ENCODE peak calls at places on chromosomes 3 and 15, in four cellular contexts. M, X, J and N are unnamed samples. For H3K4me1, the result is how much of the 10 kb centered on the place peaks cover.

GRCh38 chr3:11154036-11154952 is at the start of gene HRH1:
- DNase-seq in J (no peak), X (no peak), M (no peak), N (peak)

GRCh38 chr3:23810342-23811116 is 4.8 kb downstream of the UBE2E1 start:
- DNase-seq in X (peak), M (peak), J (peak), N (peak)

GRCh38 chr3:141894524-141895176 is 18.2 kb downstream of the ATP1B3 start:
- DNase-seq in M (no peak), J (peak), X (no peak), N (no peak)

GRCh38 chr3:41716391-41716910 is 245.5 kb downstream of the ULK4 start:
- DNase-seq in M (no peak), J (no peak), X (no peak), N (no peak)

GRCh38 chr3:115469649-115470048 is 153.7 kb upstream of the GAP43 start:
- DNase-seq in X (no peak), J (no peak), M (no peak), N (no peak)

GRCh38 chr15:82936966-82937647 is 15.4 kb downstream of the HOMER2 start:
- DNase-seq in J (no peak), X (no peak), M (peak), N (no peak)

GRCh38 chr15:70867911-70868467 is 14.0 kb upstream of the LARP6 start:
- DNase-seq in J (no peak), X (no peak), M (peak), N (peak)

GRCh38 chr3:35392187-35392586 is 247.1 kb upstream of the ARPP21 start:
- DNase-seq in M (no peak), J (no peak), X (no peak), N (no peak)

GRCh38 chr3:62911531-62911930 is 36.3 kb upstream of the CADPS start:
- DNase-seq in J (no peak), X (no peak), M (no peak), N (no peak)

GRCh38 chr3:37435572-37435971 is 261.2 kb upstream of the LRRFIP2 start:
- DNase-seq in X (no peak), M (no peak), J (no peak), N (no peak)

GRCh38 chr3:134008630-134009156 is 21.0 kb downstream of the SLCO2A1 start:
- DNase-seq in X (no peak), J (no peak), M (no peak), N (no peak)

GRCh38 chr3:55891106-55891505 is 404.0 kb upstream of the WNT5A start:
- DNase-seq in X (no peak), J (no peak), M (no peak), N (no peak)

GRCh38 chr3:102410616-102411015 is 24.2 kb upstream of the ZPLD1 start:
- DNase-seq in J (no peak), M (no peak), X (no peak), N (no peak)

GRCh38 chr3:30228302-30228631 is 378.1 kb upstream of the TGFBR2 start:
- DNase-seq in J (no peak), X (no peak), M (no peak), N (no peak)

GRCh38 chr3:64867204-64867603 is 179.4 kb upstream of the ADAMTS9 start:
- DNase-seq in J (peak), X (no peak), M (no peak), N (no peak)

GRCh38 chr3:25548836-25549235 is 115.9 kb downstream of the TOP2B start:
- DNase-seq in X (no peak), J (no peak), M (no peak), N (no peak)

GRCh38 chr15:67504061-67504460 is 16.9 kb upstream of the C15orf61 start:
- DNase-seq in M (no peak), J (no peak), X (no peak), N (no peak)

GRCh38 chr3:119529883-119530282 is 29.5 kb downstream of the CD80 start:
- DNase-seq in X (no peak), M (no peak), J (no peak), N (no peak)

GRCh38 chr15:39192979-39193559 is 387.8 kb upstream of the THBS1 start:
- DNase-seq in J (no peak), X (no peak), M (no peak), N (no peak)

GRCh38 chr15:39194431-39194830 is 386.4 kb upstream of the THBS1 start:
- DNase-seq in J (no peak), M (no peak), X (no peak), N (no peak)

GRCh38 chr15:39193611-39194010 is 387.3 kb upstream of the THBS1 start:
- DNase-seq in J (no peak), M (no peak), X (no peak), N (no peak)

GRCh38 chr15:39198044-39198625 is 382.7 kb upstream of the THBS1 start:
- DNase-seq in X (no peak), J (peak), M (no peak), N (no peak)

DNA sequence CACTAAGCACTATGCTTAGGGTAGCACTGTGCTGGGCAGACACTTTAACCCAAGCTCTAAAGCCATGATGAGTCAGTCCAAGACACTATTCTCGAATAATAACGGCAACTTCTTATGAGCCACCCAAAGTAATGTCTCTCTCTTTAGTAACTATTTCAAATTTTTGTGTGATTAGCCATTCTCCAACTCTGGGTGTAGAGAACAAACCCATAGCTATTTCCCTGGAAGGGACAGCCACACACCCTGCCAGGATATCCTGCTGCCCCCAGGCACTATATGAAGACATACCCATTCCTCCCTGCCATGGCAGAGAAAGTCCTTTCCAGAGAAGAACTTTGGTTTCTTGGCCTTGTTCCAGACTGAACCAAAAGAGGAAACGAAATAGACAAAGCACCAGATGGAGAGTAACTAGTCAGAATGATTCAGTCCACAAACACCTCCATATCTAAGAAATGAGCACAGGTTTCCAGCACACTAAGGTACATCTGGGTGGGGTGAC is 384.8 kb upstream of the THBS1 start:
- DNase-seq in J (peak), M (no peak), X (no peak), N (no peak)
- H3K27ac ChIP-seq in J (no peak), M (no peak), X (no peak), N (no peak)

DNA sequence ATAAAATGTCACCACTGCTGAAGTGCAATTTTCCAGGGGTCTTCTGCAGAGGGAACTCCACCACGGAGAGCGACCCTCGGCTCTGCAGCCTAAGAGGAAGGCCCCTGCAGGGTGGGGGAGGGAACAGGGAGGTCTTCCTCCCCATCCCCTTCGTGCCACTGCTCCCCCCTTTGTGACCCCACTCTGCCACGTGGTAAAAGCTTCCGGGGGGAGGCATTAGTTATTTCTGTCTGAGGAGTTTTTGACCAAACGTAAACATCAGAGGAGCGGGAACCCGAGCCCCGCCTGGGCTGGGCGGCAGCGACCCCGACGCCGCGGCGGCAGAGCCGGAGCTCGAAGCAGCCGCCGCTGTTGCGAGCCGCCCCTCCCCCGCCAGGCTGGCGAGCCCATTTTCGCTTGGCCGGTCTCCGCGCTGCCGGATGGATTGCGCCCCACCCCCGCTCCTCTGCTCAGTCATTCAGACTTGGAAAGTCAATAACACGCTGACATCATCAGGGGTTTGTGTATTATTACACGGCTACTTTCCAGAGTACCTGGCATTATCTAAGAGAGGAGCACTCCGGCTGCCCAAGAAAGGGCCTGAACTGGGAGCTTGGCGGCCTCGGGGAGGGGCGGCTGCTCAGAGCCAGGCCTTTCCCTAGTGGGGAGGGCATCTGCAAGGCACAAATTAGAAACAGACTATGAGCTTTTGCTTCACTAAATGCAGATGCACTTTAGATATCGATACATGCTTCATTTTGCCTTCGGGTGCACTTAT is 162.5 kb upstream of the TBL1XR1 start:
- DNase-seq in X (peak), M (peak), J (peak), N (peak)
- H3K4me1 ChIP-seq in X (under half), M (under half), J (under half), N (under half)

GRCh38 chr3:15326673-15327072 is 5.7 kb downstream of the SH3BP5 start:
- DNase-seq in X (no peak), J (no peak), M (no peak), N (no peak)
- H3K4me3 ChIP-seq in X (peak), J (no peak), M (no peak), N (no peak)

GRCh38 chr3:170047133-170047404 is 9.3 kb downstream of the GPR160 start:
- DNase-seq in X (no peak), J (peak), M (no peak), N (no peak)
- H3K27ac ChIP-seq in X (no peak), J (peak), M (peak), N (no peak)